ENCODE peak calls at places on chromosome 6, in four cellular contexts. N, A, H and F are unnamed samples.

GRCh38 chr6:121896363-121896762 is 460.9 kb downstream of the GJA1 start:
- DNase-seq in N (no peak), A (no peak), H (no peak), F (no peak)

GRCh38 chr6:107704377-107705013 is 119.6 kb downstream of the SCML4 start:
- DNase-seq in N (no peak), A (peak), H (no peak), F (peak)

GRCh38 chr6:155177369-155177961 is 86.3 kb upstream of the CLDN20 start:
- DNase-seq in N (no peak), A (no peak), H (no peak), F (peak)

GRCh38 chr6:112683926-112684325 is 336.8 kb downstream of the RFPL4B start:
- DNase-seq in N (no peak), A (no peak), H (no peak), F (peak)

GRCh38 chr6:104400844-104401243 is 458.9 kb downstream of the HACE1 start:
- DNase-seq in N (no peak), A (no peak), H (no peak), F (no peak)

GRCh38 chr6:56510984-56511531 is 131.6 kb downstream of the DST start:
- DNase-seq in N (no peak), A (no peak), H (no peak), F (no peak)

GRCh38 chr6:72716916-72717315 is 95.1 kb downstream of the KCNQ5 start:
- DNase-seq in N (no peak), A (no peak), H (no peak), F (peak)

GRCh38 chr6:35468980-35469710 is 944 bp downstream of the RPL10A start:
- DNase-seq in N (no peak), A (no peak), H (no peak), F (no peak)

GRCh38 chr6:35378281-35378680 is 35.9 kb downstream of the PPARD start:
- DNase-seq in N (no peak), A (no peak), H (no peak), F (no peak)

GRCh38 chr6:118186676-118187567 is 279.9 kb downstream of the SLC35F1 start:
- DNase-seq in N (no peak), A (peak), H (no peak), F (peak)

GRCh38 chr6:169813969-169814368 is 62.5 kb downstream of the ERMARD start:
- DNase-seq in N (no peak), A (no peak), H (no peak), F (no peak)

GRCh38 chr6:47083586-47084047 is 41.5 kb upstream of the ADGRF1 start:
- DNase-seq in N (peak), A (no peak), H (peak), F (peak)

GRCh38 chr6:99130897-99131873 is 183.4 kb upstream of the FBXL4 start:
- DNase-seq in N (no peak), A (no peak), H (no peak), F (no peak)

GRCh38 chr6:33740204-33740608 is 6.5 kb downstream of the IP6K3 start:
- DNase-seq in N (no peak), A (no peak), H (no peak), F (no peak)

GRCh38 chr6:106253194-106253593 is 72.4 kb downstream of the ATG5 start:
- DNase-seq in N (no peak), A (no peak), H (no peak), F (peak)

GRCh38 chr6:56749632-56750151 is 107.0 kb upstream of the DST start:
- DNase-seq in N (peak), A (no peak), H (peak), F (peak)

GRCh38 chr6:107330190-107330589 is 129.2 kb downstream of the PDSS2 start:
- DNase-seq in N (no peak), A (peak), H (no peak), F (no peak)

GRCh38 chr6:105968230-105968954 is 117.7 kb upstream of the PRDM1 start:
- DNase-seq in N (no peak), A (no peak), H (no peak), F (peak)

GRCh38 chr6:9502991-9503761 is 911.7 kb downstream of the TFAP2A start:
- DNase-seq in N (no peak), A (no peak), H (no peak), F (peak)

GRCh38 chr6:68635706-68636513 is 828 bp downstream of the ADGRB3 start:
- DNase-seq in N (no peak), A (peak), H (no peak), F (no peak)

GRCh38 chr6:68632620-68633195 is 2.4 kb upstream of the ADGRB3 start:
- DNase-seq in N (no peak), A (no peak), H (no peak), F (no peak)

GRCh38 chr6:68635412-68635705 is 277 bp downstream of the ADGRB3 start:
- DNase-seq in N (no peak), A (no peak), H (no peak), F (no peak)

GRCh38 chr6:68633654-68634502 is 1.2 kb upstream of the ADGRB3 start:
- DNase-seq in N (no peak), A (no peak), H (no peak), F (no peak)

DNA sequence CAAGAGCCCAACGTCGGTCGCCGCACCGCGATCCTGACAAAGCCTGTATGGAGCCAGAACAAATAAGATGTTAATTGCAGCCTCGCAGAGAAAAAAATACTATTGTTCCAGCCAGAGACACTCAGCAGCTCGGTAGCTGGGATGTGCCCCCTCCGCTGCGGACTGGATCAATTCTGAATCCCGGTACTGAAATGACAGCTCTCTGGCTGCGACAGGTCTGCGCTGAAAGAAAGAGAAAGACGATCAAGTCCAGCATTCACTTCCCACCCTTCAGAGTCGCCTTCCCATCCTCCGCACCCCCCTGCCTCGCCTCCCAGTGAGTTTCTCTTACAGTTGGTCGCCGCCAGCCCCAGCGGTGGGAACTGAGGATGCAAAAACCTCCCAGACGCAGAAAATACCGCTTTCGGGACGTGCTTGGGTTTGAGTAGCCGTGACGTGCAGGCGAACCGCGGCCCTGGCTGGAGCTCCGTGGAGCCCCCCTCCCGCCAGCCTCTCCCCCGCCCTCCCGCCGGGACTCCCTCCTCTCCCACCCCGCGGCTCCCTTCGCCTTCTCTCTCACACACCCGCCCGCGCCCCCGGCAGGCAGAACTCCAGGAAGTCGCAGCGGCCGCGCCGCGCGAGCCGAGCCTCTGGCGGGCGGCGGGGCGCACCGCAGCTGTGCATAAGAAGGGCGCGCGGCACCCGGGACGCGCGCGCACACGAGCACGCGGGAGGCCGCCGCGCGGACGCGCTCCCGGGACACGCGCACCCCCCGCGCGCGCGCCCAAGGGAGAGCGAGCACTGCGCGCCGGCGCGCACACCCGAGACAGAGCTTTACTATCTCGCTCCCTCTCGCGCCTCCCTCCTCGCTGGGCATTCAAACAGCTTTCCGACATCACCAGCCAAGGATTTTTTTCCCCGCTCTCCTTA is at the start of gene ADGRB3:
- DNase-seq in N (peak), A (peak), H (peak), F (peak)
- TF ChIP-seq CTCF in N (no peak), A (no peak), H (peak), F (no peak)

GRCh38 chr6:51619042-51619799 is 468.2 kb downstream of the PKHD1 start:
- DNase-seq in N (no peak), A (no peak), H (no peak), F (no peak)

GRCh38 chr6:51614725-51615124 is 472.7 kb downstream of the PKHD1 start:
- DNase-seq in N (no peak), A (no peak), H (no peak), F (no peak)

GRCh38 chr6:51613558-51613957 is 473.9 kb downstream of the PKHD1 start:
- DNase-seq in N (no peak), A (no peak), H (no peak), F (no peak)

DNA sequence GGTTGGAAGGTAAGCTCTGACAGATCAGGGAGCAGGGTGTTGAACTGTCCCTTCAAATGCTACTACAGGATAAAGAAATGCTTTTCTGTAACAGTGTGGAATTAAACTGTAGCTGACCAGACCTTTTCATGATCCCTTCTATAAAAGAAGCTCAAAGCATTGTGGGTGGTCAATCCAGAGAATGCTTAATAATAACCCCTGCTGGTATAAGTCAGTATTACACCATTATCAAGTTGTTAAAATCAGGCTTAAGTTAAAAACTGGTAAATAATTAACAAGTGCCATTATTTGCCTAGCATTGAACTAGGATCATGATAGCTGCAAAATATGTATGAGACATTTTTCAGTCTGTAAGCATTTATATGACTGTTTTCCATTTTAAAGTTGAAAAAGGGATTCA is 468.9 kb downstream of the PKHD1 start:
- DNase-seq in N (no peak), A (no peak), H (no peak), F (peak)
- TF ChIP-seq CTCF in N (no peak), A (no peak), H (peak), F (peak)

DNA sequence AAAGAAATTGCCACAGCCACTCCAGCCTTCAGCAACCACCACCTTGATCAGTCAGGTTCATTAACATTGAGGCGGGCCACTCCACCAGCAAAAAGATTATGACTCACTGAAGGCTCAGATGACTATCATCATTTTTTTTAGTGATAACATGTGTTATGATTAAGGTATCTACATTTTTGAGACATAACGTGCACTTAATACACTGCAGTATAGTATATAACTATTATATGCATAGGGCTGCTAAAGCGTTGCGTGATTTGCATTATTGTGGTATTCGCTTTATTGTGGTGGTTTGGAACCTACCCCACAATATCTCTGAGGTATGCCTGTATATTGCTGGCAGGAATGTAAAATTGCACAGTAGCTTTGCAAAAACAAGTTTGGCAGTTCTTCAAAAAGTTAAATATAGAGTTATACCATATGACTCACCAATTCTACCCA is 6.8 kb upstream of the RIPK1 start:
- DNase-seq in N (no peak), A (no peak), H (no peak), F (peak)
- TF ChIP-seq CTCF in N (no peak), A (no peak), H (no peak), F (peak)

GRCh38 chr6:137588472-137588871 is 94.3 kb upstream of the OLIG3 start:
- DNase-seq in N (no peak), A (no peak), H (no peak), F (no peak)

GRCh38 chr6:137590684-137591083 is 96.5 kb upstream of the OLIG3 start:
- DNase-seq in N (no peak), A (no peak), H (no peak), F (no peak)

DNA sequence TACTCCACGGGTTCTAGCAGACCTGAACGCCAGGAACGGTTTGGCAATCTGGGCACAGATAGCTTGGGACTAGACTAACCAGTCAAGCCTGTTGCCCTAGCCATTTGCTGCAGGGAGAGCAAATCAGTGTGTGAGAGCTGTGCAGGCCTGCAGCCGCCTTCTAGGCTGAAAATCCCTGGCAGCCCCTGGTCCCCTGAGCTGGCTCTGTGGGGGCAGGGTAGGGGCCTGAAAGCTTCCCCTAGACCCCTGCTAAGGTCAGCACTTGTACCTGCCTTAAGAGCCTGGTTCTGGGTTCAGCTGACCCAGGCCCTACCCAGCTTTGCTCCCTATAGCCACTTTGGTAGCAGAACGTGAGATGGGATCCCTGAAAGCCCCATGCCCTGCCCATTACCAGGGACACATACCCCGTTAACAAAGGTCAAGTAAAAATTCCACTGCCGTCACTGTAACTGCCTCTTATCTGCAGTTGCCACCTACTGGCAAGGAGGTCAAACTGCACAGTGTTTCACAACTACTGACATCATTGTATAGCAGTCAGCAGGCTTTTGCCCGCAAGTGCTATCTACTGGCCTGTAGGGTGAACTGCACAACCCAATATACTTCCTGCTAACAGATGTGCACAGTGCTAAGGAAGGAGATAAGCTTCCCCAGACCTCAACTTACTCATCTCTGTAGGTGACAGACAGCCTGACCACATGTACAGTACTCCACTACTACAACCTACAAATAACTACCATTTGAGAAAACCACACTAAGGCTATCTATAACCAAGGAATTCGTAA is 95.1 kb upstream of the OLIG3 start:
- DNase-seq in N (peak), A (peak), H (no peak), F (peak)
- TF ChIP-seq CTCF in N (peak), A (peak), H (no peak), F (peak)

GRCh38 chr6:21022343-21023107 is 488.3 kb downstream of the CDKAL1 start:
- DNase-seq in N (no peak), A (peak), H (no peak), F (peak)

GRCh38 chr6:21024621-21025020 is 490.4 kb downstream of the CDKAL1 start:
- DNase-seq in N (no peak), A (no peak), H (no peak), F (no peak)

GRCh38 chr6:21023210-21023609 is 489.0 kb downstream of the CDKAL1 start:
- DNase-seq in N (no peak), A (no peak), H (no peak), F (no peak)

DNA sequence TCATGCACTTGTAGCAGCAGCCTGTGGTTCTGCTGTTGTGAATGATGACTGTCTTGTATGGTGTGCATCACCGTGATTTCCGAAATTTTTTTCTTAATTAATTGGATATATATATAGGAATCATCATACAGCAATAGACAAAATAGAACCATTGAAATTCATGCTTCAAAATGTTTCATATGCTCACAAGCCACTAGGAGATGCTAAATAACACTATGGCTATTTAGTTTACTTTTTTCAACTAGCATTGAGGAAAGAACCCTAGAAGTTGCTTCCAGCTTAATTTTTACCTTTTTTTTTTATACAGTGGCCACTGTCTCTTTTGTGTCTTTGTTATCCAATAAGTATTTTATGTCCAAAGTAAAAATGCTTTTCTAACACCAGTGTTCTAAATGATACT is 485.4 kb downstream of the CDKAL1 start:
- DNase-seq in N (no peak), A (no peak), H (no peak), F (no peak)
- TF ChIP-seq CTCF in N (no peak), A (no peak), H (no peak), F (peak)

DNA sequence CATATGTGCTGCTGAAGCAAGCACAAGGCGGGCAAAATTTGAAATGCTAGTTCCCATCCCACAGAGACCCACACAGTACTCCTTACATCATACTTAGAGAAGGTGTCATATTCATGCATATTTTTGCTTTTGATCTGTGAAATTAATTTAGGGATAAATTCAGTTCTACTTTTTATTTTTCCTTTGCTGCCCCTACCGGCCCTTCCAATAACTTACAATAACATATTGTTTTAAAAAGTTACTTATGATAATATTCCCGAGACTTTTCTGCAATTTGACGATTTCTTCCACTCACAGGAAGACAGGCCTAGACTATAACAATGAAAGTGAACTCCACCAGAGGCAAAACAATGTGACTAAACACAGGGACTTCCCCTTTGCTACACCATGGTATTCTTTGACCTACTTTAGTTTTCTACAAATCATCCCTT is 35.0 kb downstream of the SESN1 start:
- DNase-seq in N (no peak), A (peak), H (no peak), F (peak)
- TF ChIP-seq CTCF in N (peak), A (no peak), H (no peak), F (peak)